ENCODE peak calls at places on chromosomes 7 and 10, in nine cellular contexts. One of them, this sample, is unnamed.

GRCh38 chr10:106551501-106551900 is 613.0 kb downstream of the SORCS1 start:
- DNase-seq in A549: no peak
- DNase-seq in cardiac septum: no peak
- DNase-seq in HCT116: no peak
- DNase-seq in ACHN: no peak
- DNase-seq in central memory CD4-positive, alpha-beta T cell: no peak
- DNase-seq in HL-60: no peak
- DNase-seq in EL: no peak
- DNase-seq in GDM1: no peak
- DNase-seq in this sample: no peak

GRCh38 chr10:62348029-62348428 is 26.1 kb upstream of the ZNF365 start:
- DNase-seq in HL-60: no peak
- DNase-seq in HCT116: no peak
- DNase-seq in central memory CD4-positive, alpha-beta T cell: no peak
- DNase-seq in ACHN: no peak
- DNase-seq in A549: no peak
- DNase-seq in EL: peak; percentile 40
- DNase-seq in GDM1: no peak
- DNase-seq in cardiac septum: no peak
- DNase-seq in this sample: no peak

GRCh38 chr10:132543916-132544743 is 6.5 kb downstream of the INPP5A start:
- DNase-seq in cardiac septum: peak; percentile 38
- DNase-seq in HCT116: no peak
- DNase-seq in central memory CD4-positive, alpha-beta T cell: peak; percentile 25
- DNase-seq in A549: no peak
- DNase-seq in ACHN: no peak
- DNase-seq in GDM1: no peak
- DNase-seq in HL-60: no peak
- DNase-seq in EL: no peak
- DNase-seq in this sample: peak; percentile 59

GRCh38 chr7:128247108-128247507 is 6.0 kb downstream of the LEP start:
- DNase-seq in cardiac septum: no peak
- DNase-seq in central memory CD4-positive, alpha-beta T cell: no peak
- DNase-seq in ACHN: no peak
- DNase-seq in HL-60: no peak
- DNase-seq in GDM1: no peak
- DNase-seq in A549: no peak
- DNase-seq in EL: no peak
- DNase-seq in HCT116: no peak
- DNase-seq in this sample: no peak

GRCh38 chr10:116545122-116545521 is 609 bp upstream of the PNLIP start:
- DNase-seq in HL-60: no peak
- DNase-seq in cardiac septum: no peak
- DNase-seq in EL: no peak
- DNase-seq in HCT116: no peak
- DNase-seq in GDM1: no peak
- DNase-seq in A549: no peak
- DNase-seq in ACHN: no peak
- DNase-seq in central memory CD4-positive, alpha-beta T cell: no peak
- DNase-seq in this sample: no peak

GRCh38 chr7:141674702-141675101 is 27.3 kb downstream of the DENND11 start:
- DNase-seq in EL: no peak
- DNase-seq in HCT116: no peak
- DNase-seq in A549: no peak
- DNase-seq in cardiac septum: no peak
- DNase-seq in GDM1: no peak
- DNase-seq in HL-60: no peak
- DNase-seq in ACHN: no peak
- DNase-seq in central memory CD4-positive, alpha-beta T cell: no peak
- DNase-seq in this sample: no peak

GRCh38 chr7:29818308-29818707 is 12.0 kb downstream of the WIPF3 start:
- DNase-seq in GDM1: no peak
- DNase-seq in central memory CD4-positive, alpha-beta T cell: no peak
- DNase-seq in ACHN: no peak
- DNase-seq in EL: no peak
- DNase-seq in HL-60: no peak
- DNase-seq in HCT116: no peak
- DNase-seq in A549: no peak
- DNase-seq in cardiac septum: no peak
- DNase-seq in this sample: no peak

GRCh38 chr7:142377567-142377966 is 119.7 kb upstream of the PRSS58 start:
- DNase-seq in HCT116: no peak
- DNase-seq in central memory CD4-positive, alpha-beta T cell: no peak
- DNase-seq in EL: no peak
- DNase-seq in HL-60: no peak
- DNase-seq in cardiac septum: no peak
- DNase-seq in ACHN: no peak
- DNase-seq in GDM1: no peak
- DNase-seq in A549: no peak
- DNase-seq in this sample: no peak

GRCh38 chr7:35581564-35581963 is 113.4 kb downstream of the HERPUD2 start:
- DNase-seq in HCT116: no peak
- DNase-seq in A549: no peak
- DNase-seq in GDM1: no peak
- DNase-seq in central memory CD4-positive, alpha-beta T cell: no peak
- DNase-seq in EL: no peak
- DNase-seq in cardiac septum: no peak
- DNase-seq in HL-60: no peak
- DNase-seq in ACHN: no peak
- DNase-seq in this sample: no peak

GRCh38 chr7:103987455-103987854 is 2.0 kb downstream of the RELN start:
- DNase-seq in cardiac septum: no peak
- DNase-seq in central memory CD4-positive, alpha-beta T cell: no peak
- DNase-seq in EL: no peak
- DNase-seq in ACHN: no peak
- DNase-seq in HCT116: no peak
- DNase-seq in A549: no peak
- DNase-seq in HL-60: no peak
- DNase-seq in GDM1: no peak
- DNase-seq in this sample: no peak

GRCh38 chr10:86830043-86830591 is 73.7 kb downstream of the BMPR1A start:
- DNase-seq in GDM1: no peak
- DNase-seq in central memory CD4-positive, alpha-beta T cell: no peak
- DNase-seq in A549: no peak
- DNase-seq in HCT116: no peak
- DNase-seq in HL-60: no peak
- DNase-seq in cardiac septum: no peak
- DNase-seq in EL: no peak
- DNase-seq in ACHN: no peak
- DNase-seq in this sample: no peak

This sample was measured in sigmoid colon.